ENCODE peak calls at places on chromosome 12, in seven cellular contexts. One of them, this sample, is unnamed. For H3K9me3 and H3K36me3, the result is how much of the 10 kb centered on the place peaks cover.

GRCh38 chr12:131075611-131076010 is 121.9 kb downstream of the ADGRD1 start:
- DNase-seq in trophoblast cell: no peak
- DNase-seq in neuronal stem cell: no peak
- DNase-seq in pancreas: no peak
- DNase-seq in aorta: peak
- DNase-seq in uterus: no peak
- DNase-seq in transverse colon: no peak
- DNase-seq in this sample: no peak

GRCh38 chr12:60760965-60761364 is 1165.1 kb downstream of the SLC16A7 start:
- DNase-seq in transverse colon: no peak
- DNase-seq in uterus: no peak
- DNase-seq in trophoblast cell: no peak
- DNase-seq in pancreas: no peak
- DNase-seq in aorta: no peak
- DNase-seq in neuronal stem cell: no peak
- DNase-seq in this sample: no peak

GRCh38 chr12:124883263-124883876 is 19.7 kb upstream of the SCARB1 start:
- DNase-seq in pancreas: no peak
- DNase-seq in trophoblast cell: peak
- DNase-seq in aorta: no peak
- DNase-seq in uterus: no peak
- DNase-seq in neuronal stem cell: no peak
- DNase-seq in transverse colon: no peak
- DNase-seq in this sample: no peak

GRCh38 chr12:107439101-107439738 is 246.4 kb upstream of the PWP1 start:
- DNase-seq in neuronal stem cell: no peak
- DNase-seq in aorta: no peak
- DNase-seq in pancreas: no peak
- DNase-seq in transverse colon: no peak
- DNase-seq in trophoblast cell: no peak
- DNase-seq in uterus: no peak
- DNase-seq in this sample: no peak

GRCh38 chr12:20370001-20370381 is 1.7 kb downstream of the PDE3A start:
- DNase-seq in pancreas: peak
- DNase-seq in transverse colon: peak
- DNase-seq in aorta: no peak
- DNase-seq in uterus: peak
- DNase-seq in trophoblast cell: no peak
- DNase-seq in neuronal stem cell: no peak
- DNase-seq in this sample: peak

GRCh38 chr12:14018080-14018479 is 36.7 kb upstream of the GRIN2B start:
- DNase-seq in pancreas: no peak
- DNase-seq in trophoblast cell: no peak
- DNase-seq in neuronal stem cell: no peak
- DNase-seq in aorta: no peak
- DNase-seq in transverse colon: no peak
- DNase-seq in uterus: no peak
- DNase-seq in this sample: no peak

GRCh38 chr12:2868986-2869385 is 8.0 kb downstream of the FOXM1 start:
- DNase-seq in aorta: no peak
- DNase-seq in trophoblast cell: no peak
- DNase-seq in pancreas: no peak
- DNase-seq in transverse colon: no peak
- DNase-seq in neuronal stem cell: no peak
- DNase-seq in uterus: no peak
- DNase-seq in this sample: no peak

GRCh38 chr12:59459966-59460365 is 135.9 kb upstream of the SLC16A7 start:
- DNase-seq in pancreas: no peak
- DNase-seq in neuronal stem cell: no peak
- DNase-seq in transverse colon: no peak
- DNase-seq in aorta: no peak
- DNase-seq in uterus: no peak
- DNase-seq in trophoblast cell: no peak
- DNase-seq in this sample: no peak

GRCh38 chr12:129570796-129571400 is 332.9 kb downstream of the TMEM132D start:
- DNase-seq in trophoblast cell: no peak
- DNase-seq in aorta: no peak
- DNase-seq in uterus: no peak
- DNase-seq in transverse colon: no peak
- DNase-seq in pancreas: no peak
- DNase-seq in neuronal stem cell: no peak
- DNase-seq in this sample: no peak

GRCh38 chr12:120574106-120574505 is 7.1 kb downstream of the POP5 start:
- DNase-seq in uterus: no peak
- DNase-seq in aorta: no peak
- DNase-seq in trophoblast cell: no peak
- DNase-seq in transverse colon: no peak
- DNase-seq in neuronal stem cell: no peak
- DNase-seq in pancreas: no peak
- DNase-seq in this sample: no peak

GRCh38 chr12:76698316-76698715 is 65.6 kb upstream of the ZDHHC17 start:
- DNase-seq in transverse colon: no peak
- DNase-seq in pancreas: no peak
- DNase-seq in uterus: no peak
- DNase-seq in neuronal stem cell: no peak
- DNase-seq in aorta: no peak
- DNase-seq in trophoblast cell: no peak
- DNase-seq in this sample: no peak

GRCh38 chr12:97250483-97250882 is 212.1 kb upstream of the RMST start:
- DNase-seq in pancreas: no peak
- DNase-seq in aorta: no peak
- DNase-seq in uterus: no peak
- DNase-seq in trophoblast cell: no peak
- DNase-seq in transverse colon: no peak
- DNase-seq in neuronal stem cell: no peak
- DNase-seq in this sample: no peak
- H3K27ac ChIP-seq in pancreas: no peak
- H3K27ac ChIP-seq in aorta: no peak
- H3K27ac ChIP-seq in uterus: no peak
- H3K27ac ChIP-seq in trophoblast cell: no peak
- H3K27ac ChIP-seq in transverse colon: no peak
- H3K27ac ChIP-seq in neuronal stem cell: no peak
- H3K27ac ChIP-seq in this sample: no peak

DNA sequence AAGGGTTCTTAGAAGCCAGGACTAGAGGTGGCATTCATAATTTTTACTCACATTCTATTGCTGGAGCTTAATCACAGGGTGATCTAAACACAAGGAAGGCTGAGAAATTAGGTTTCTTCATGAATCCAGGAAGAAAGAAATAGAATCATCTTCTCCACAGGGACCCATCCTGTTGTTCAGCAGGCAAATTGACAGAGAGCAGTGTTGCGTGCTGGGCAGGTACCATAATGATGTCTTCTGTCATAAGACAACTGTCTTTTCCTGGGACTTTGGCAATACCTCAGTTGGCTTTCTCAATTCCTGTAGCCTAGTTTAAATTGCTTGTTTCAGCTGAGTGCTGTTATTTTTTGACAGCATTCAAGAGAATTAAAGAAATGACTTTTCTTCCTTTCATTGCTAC is 468.0 kb upstream of the SYT1 start:
- DNase-seq in transverse colon: no peak
- DNase-seq in neuronal stem cell: no peak
- DNase-seq in aorta: no peak
- DNase-seq in uterus: no peak
- DNase-seq in trophoblast cell: no peak
- DNase-seq in pancreas: no peak
- DNase-seq in this sample: no peak
- H3K9me3 ChIP-seq in transverse colon: under half
- H3K9me3 ChIP-seq in neuronal stem cell: under half
- H3K9me3 ChIP-seq in aorta: under half
- H3K9me3 ChIP-seq in uterus: under half
- H3K9me3 ChIP-seq in trophoblast cell: under half
- H3K9me3 ChIP-seq in pancreas: under half
- H3K9me3 ChIP-seq in this sample: under half

GRCh38 chr12:64736771-64737170 is 22.4 kb downstream of the GNS start:
- DNase-seq in pancreas: no peak
- DNase-seq in uterus: no peak
- DNase-seq in trophoblast cell: no peak
- DNase-seq in aorta: no peak
- DNase-seq in neuronal stem cell: no peak
- DNase-seq in transverse colon: no peak
- DNase-seq in this sample: no peak
- H3K36me3 ChIP-seq in pancreas: under half
- H3K36me3 ChIP-seq in uterus: under half
- H3K36me3 ChIP-seq in trophoblast cell: under half
- H3K36me3 ChIP-seq in aorta: under half
- H3K36me3 ChIP-seq in neuronal stem cell: under half
- H3K36me3 ChIP-seq in transverse colon: under half
- H3K36me3 ChIP-seq in this sample: half or more

GRCh38 chr12:103803847-103804246 is 37.2 kb downstream of the NT5DC3 start:
- DNase-seq in aorta: no peak
- DNase-seq in neuronal stem cell: no peak
- DNase-seq in uterus: no peak
- DNase-seq in transverse colon: no peak
- DNase-seq in pancreas: no peak
- DNase-seq in trophoblast cell: no peak
- DNase-seq in this sample: no peak
- H3K27ac ChIP-seq in aorta: no peak
- H3K27ac ChIP-seq in neuronal stem cell: no peak
- H3K27ac ChIP-seq in uterus: peak
- H3K27ac ChIP-seq in transverse colon: no peak
- H3K27ac ChIP-seq in pancreas: no peak
- H3K27ac ChIP-seq in trophoblast cell: no peak
- H3K27ac ChIP-seq in this sample: peak

GRCh38 chr12:132986001-132986884 is at the start of gene ZNF26:
- DNase-seq in trophoblast cell: peak
- DNase-seq in uterus: peak
- DNase-seq in aorta: peak
- DNase-seq in pancreas: peak
- DNase-seq in transverse colon: peak
- DNase-seq in neuronal stem cell: peak
- DNase-seq in this sample: peak
- H3K9me3 ChIP-seq in trophoblast cell: under half
- H3K9me3 ChIP-seq in uterus: under half
- H3K9me3 ChIP-seq in aorta: under half
- H3K9me3 ChIP-seq in pancreas: under half
- H3K9me3 ChIP-seq in transverse colon: under half
- H3K9me3 ChIP-seq in neuronal stem cell: under half
- H3K9me3 ChIP-seq in this sample: under half